ENCODE peak calls at places on chromosome 19, in eight cellular contexts. M, C, V, B, O, U, J and G are unnamed samples. For H3K4me1, the result is how much of the 10 kb centered on the place peaks cover.

GRCh38 chr19:5286465-5287029 is 54.1 kb downstream of the PTPRS start:
- ATAC-seq in B (no peak), U (no peak), O (no peak), J (no peak), C (no peak), V (no peak), M (no peak), G (no peak)

GRCh38 chr19:41895745-41896580 is 13.0 kb downstream of the ARHGEF1 start:
- ATAC-seq in J (peak), C (peak), O (peak), B (peak), V (peak), M (peak), U (peak), G (peak)

GRCh38 chr19:28943651-28944050 is 269.3 kb downstream of the UQCRFS1 start:
- ATAC-seq in B (peak), M (no peak), J (peak), V (no peak), C (no peak), U (no peak), O (no peak), G (no peak)

GRCh38 chr19:3039641-3040077 is 10.6 kb upstream of the TLE2 start:
- ATAC-seq in J (no peak), M (no peak), C (peak), V (no peak), O (no peak), U (peak), B (no peak), G (no peak)

GRCh38 chr19:6772028-6772865 is at the start of gene VAV1:
- ATAC-seq in B (peak), O (peak), V (no peak), M (peak), J (no peak), C (no peak), U (no peak), G (peak)

GRCh38 chr19:870963-871401 is 11.5 kb downstream of the CFD start:
- ATAC-seq in B (no peak), V (no peak), J (peak), C (no peak), U (no peak), O (no peak), M (no peak), G (no peak)

GRCh38 chr19:53980553-53981407 is 10.7 kb upstream of the CACNG6 start:
- ATAC-seq in J (peak), U (peak), B (peak), O (no peak), V (peak), C (peak), M (no peak), G (peak)

GRCh38 chr19:12938536-12939291 is at the start of gene CALR:
- ATAC-seq in M (no peak), J (peak), U (peak), V (peak), C (peak), B (peak), O (peak), G (peak)

DNA sequence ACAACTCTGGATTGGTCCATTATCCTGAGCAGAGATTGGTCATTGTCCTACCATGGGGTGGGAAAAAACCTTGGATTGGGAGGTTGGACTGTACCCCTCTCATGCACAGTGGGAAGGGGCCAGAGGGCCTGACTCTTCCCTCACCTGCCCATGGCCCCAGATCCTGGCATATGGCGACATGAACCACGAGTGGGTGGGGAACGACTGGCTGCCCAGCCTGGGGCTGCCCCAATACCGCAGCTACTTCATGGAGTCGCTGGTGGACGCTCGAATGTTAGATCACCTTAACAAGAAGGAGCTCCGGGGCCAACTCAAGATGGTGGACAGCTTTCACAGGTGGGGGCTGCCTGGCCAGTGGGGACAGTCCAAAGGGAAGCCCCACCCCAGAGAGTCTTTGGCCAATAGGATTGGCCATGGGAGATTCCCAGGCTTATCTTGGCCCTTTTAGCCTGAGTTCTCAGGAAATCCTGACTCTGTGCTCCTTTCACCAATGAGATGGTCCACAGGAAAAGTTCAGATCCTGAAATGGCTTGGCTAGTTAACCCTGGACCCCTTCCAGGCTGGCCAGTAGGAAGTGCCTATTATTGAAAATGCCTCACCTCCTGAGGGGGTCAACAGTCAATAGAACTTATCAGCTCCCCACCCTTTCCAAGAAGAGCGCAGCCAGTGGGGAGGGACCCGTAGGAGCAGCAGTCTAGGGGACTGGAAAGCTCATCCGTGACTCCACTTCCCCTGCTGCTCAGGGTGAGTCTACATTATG is 7.1 kb downstream of the HRC start:
- ATAC-seq in O (no peak), B (peak), M (no peak), C (no peak), J (no peak), V (no peak), U (no peak), G (no peak)
- H3K4me1 ChIP-seq in O (under half), B (half or more), M (under half), C (half or more), J (under half), V (under half), U (half or more), G (under half)

DNA sequence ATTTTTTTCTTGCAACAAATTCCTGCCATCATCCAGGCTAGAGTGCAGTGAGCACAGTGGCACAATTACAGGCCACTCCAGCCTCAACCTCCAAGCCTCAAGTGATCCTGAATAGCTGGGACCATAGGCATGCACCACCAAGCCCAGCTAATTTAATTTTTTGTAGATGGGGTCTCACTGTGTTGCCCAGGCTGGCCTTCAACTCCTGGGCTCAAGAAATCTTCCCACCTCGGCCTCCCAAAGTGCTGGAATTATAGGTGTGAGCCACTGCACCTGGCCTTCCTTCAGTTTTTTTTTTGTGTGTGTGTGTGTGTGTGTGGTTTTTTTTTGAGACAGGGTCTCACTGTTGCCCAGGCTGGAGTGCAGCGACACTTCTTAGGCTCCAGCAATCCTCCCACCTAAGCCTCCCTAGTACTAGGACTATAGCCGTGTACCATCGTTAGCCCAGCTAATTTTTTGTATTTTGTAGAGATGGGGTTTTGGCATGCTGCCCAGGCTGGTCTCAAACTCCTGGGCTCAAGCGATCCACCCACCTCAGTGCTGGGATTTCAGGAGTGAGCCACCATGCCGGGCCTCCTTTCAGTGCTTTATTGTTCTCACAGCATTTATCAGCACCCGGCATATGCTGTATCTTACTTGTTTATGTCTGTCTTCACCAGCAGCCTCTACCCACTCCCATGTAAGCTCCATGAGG is 5.9 kb upstream of the SRRM5 start:
- ATAC-seq in B (peak), O (no peak), C (no peak), V (no peak), J (no peak), U (no peak), M (no peak), G (no peak)
- TF ChIP-seq CTCF in B (no peak), O (no peak), C (no peak), V (no peak), J (no peak), U (no peak), M (no peak), G (no peak)

GRCh38 chr19:56099638-56100539 is 21.2 kb downstream of the ZNF787 start:
- ATAC-seq in V (peak), J (no peak), M (no peak), B (no peak), O (no peak), C (no peak), U (no peak), G (no peak)
- TF ChIP-seq POLR2AphosphoS5 in V (no peak), J (no peak), M (no peak), B (no peak), O (no peak), C (no peak), U (no peak), G (no peak)

DNA sequence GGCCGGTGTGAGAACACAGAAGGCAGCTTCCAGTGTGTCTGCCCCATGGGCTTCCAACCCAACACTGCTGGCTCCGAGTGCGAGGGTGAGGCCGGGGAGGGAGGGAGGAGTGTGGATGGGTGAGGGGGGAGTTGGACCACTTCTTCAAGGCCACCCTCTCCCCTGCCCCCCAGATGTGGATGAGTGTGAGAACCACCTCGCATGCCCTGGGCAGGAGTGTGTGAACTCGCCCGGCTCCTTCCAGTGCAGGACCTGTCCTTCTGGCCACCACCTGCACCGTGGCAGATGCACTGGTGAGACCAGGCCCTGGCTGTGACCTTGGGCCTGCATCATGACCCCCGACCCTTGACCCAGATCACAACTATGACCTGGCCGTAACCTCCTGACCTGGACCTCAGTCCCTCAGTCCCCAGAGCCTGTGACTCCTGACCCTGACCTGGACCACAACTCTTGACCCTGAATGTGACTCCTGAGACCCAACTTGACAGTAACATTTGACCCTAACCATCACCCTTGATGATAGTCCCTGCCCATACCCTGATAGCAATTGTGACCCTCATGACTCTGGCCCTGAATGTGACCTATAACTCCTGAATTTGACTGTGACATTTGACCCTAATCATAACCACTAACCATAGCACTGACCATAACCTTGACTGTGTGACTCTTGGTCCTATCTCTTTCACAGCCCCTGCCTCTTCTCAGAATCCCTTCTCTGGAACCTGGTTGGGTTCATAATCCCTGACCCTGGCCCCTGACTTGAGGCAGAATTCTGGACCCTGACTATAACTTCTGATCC is 10.9 kb downstream of the LTBP4 start:
- ATAC-seq in O (no peak), J (no peak), M (no peak), U (no peak), V (no peak), C (no peak), B (no peak), G (no peak)
- H3K4me1 ChIP-seq in O (under half), J (under half), M (under half), U (under half), V (under half), C (half or more), B (half or more), G (under half)

GRCh38 chr19:35739275-35740107 is 2.8 kb downstream of the IGFLR1 start:
- ATAC-seq in C (no peak), B (no peak), U (no peak), M (no peak), O (no peak), J (no peak), V (no peak), G (no peak)

GRCh38 chr19:35734889-35735288 is 7.4 kb downstream of the IGFLR1 start:
- ATAC-seq in U (no peak), O (no peak), C (no peak), B (no peak), V (no peak), J (no peak), M (no peak), G (no peak)

GRCh38 chr19:35738887-35739229 is 3.4 kb downstream of the IGFLR1 start:
- ATAC-seq in V (no peak), U (no peak), C (no peak), O (no peak), M (no peak), J (no peak), B (no peak), G (no peak)

GRCh38 chr19:35738021-35738886 is 4.0 kb downstream of the IGFLR1 start:
- ATAC-seq in M (no peak), O (no peak), C (no peak), J (no peak), B (no peak), V (no peak), U (no peak), G (no peak)

DNA sequence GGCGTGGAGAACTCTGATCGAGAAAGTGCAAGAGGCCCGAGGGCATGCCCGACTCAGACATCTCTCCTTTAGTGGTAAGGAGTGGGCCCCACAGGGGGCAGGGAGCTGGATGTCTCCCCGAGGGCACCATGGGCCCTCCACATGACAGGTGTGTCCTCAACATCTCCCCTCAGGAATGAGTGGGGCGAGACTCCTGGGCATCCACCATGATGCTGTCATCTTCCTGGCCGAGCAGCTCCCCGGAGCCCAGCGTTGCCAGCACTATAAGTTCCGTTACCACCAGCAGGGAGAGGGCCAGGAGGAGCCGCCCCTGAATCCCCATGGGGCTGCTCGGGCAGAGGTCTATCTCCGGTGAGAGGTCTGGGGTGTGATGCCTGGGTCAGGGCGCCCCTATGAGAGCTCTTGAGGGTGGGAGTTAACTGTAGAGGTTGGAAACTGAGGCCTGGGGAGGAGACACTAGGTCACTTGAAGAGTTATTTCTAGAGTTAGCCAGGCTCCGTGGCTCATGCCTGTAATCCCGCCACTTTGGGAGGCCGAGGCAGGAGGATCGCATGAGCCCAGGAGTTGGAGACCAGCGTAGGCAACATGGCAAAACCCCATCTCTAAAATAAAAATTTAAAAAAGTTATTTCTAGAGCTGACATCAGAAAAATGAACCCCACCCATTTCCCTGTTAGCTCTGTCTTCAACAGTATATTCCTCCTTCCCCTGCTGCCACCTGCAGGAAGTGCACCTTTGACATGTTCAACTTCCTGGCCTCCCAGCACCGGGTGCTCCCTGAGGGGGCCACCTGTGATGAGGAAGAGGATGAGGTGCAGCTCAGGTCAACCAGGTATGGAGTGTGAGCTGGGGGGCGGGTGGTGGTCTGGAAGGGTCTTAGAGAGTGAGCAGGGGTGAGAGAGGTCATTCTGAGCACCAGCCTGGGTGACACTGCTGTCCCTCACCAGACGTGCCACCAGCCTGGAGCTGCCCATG is 5.1 kb downstream of the IGFLR1 start:
- ATAC-seq in C (no peak), J (no peak), U (no peak), O (no peak), M (no peak), B (no peak), V (no peak), G (no peak)
- TF ChIP-seq CTCF in C (peak), J (peak), U (peak), O (peak), M (no peak), B (peak), V (no peak), G (peak)

DNA sequence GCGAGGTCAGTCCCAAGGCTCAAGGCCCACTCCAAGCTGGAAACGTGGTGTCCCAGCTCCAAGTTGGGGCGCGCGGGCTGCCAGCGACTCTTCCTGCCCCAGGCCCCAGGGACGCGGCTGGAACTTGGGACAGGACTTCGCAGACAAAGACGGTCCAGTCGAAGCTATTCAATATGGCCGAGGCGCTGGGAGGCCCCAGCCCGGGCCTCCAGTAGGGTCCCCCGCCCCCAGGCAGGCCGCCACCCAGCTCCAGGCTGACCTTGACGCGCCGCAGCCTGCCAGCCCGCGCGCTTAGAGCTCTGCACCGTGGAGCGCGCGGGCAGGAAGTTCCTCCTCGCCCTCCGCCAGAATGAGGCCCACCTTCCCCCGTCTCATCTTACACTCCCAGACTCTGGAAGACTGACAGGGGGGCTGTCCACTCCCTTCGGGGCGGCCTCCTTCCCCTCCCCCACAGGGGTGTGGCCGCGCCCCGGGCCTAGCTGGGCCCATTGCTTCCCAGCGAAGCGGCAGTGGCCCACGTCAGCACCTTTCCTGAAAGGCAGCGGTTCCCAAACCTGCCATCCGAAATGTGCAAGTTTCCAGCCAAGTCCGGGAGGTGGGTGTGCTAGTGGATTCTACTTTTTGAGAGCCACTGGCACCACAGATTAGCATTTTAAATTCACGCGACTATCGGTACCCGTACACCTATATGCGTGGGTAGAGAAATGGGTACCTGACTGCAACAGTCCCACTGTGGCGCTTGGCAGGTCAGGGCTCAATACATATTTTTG is at the start of gene CCDC8:
- ATAC-seq in J (peak), M (peak), C (no peak), O (no peak), B (peak), U (no peak), V (peak), G (peak)
- TF ChIP-seq POLR2AphosphoS5 in J (peak), M (peak), C (no peak), O (no peak), B (peak), U (no peak), V (peak), G (no peak)

GRCh38 chr19:8452446-8453123 is 7.8 kb downstream of the HNRNPM start:
- ATAC-seq in B (no peak), J (no peak), M (no peak), V (no peak), U (no peak), C (no peak), O (no peak), G (no peak)
- H3K4me1 ChIP-seq in B (under half), J (half or more), M (half or more), V (half or more), U (half or more), C (under half), O (under half), G (under half)

GRCh38 chr19:47769534-47769933 is 9.0 kb upstream of the SELENOW start:
- ATAC-seq in B (no peak), J (no peak), V (no peak), O (no peak), C (no peak), U (no peak), M (no peak), G (no peak)

GRCh38 chr19:47766670-47767069 is 11.8 kb upstream of the SELENOW start:
- ATAC-seq in U (no peak), O (no peak), J (no peak), M (no peak), V (no peak), C (no peak), B (peak), G (no peak)

GRCh38 chr19:47767349-47767748 is 11.2 kb upstream of the SELENOW start:
- ATAC-seq in O (no peak), B (no peak), J (no peak), M (no peak), C (no peak), U (no peak), V (no peak), G (no peak)

GRCh38 chr19:47766359-47766620 is 12.2 kb upstream of the SELENOW start:
- ATAC-seq in J (no peak), U (no peak), M (no peak), O (no peak), C (no peak), V (no peak), B (no peak), G (no peak)

GRCh38 chr19:47768604-47769003 is 9.9 kb upstream of the SELENOW start:
- ATAC-seq in U (peak), M (no peak), C (no peak), B (peak), V (no peak), O (no peak), J (no peak), G (no peak)
- TF ChIP-seq CTCF in U (peak), M (no peak), C (no peak), B (no peak), V (no peak), O (no peak), J (no peak), G (no peak)